ENCODE peak calls at places on chromosomes 7 and 10, in four cellular contexts. S is SK-N-SH, O is K562, J is HepG2. V is an unnamed sample.

GRCh38 chr10:82981137-82981723 is 1106.2 kb downstream of the NRG3 start:
- DNase-seq in O (no peak), J (no peak), S (no peak), V (no peak)

GRCh38 chr10:71998119-71998839 is 34.1 kb downstream of the CHST3 start:
- DNase-seq in S (no peak), O (no peak), J (no peak), V (no peak)

GRCh38 chr10:35194906-35195305 is 68.3 kb downstream of the CREM start:
- DNase-seq in S (peak), O (peak), J (no peak), V (no peak)

GRCh38 chr7:31373337-31374289 is 33.1 kb upstream of the NEUROD6 start:
- DNase-seq in J (peak), O (peak), S (peak), V (peak)

GRCh38 chr10:70145666-70146488 is 623 bp downstream of the TYSND1 start:
- DNase-seq in J (peak), S (peak), O (no peak), V (peak)

GRCh38 chr7:84190016-84190705 is 4.4 kb downstream of the SEMA3A start:
- DNase-seq in O (no peak), J (no peak), S (no peak), V (no peak)

GRCh38 chr7:155669717-155670505 is 25.4 kb downstream of the RBM33 start:
- DNase-seq in O (no peak), J (no peak), S (peak), V (peak)

GRCh38 chr7:28855538-28856217 is 102.5 kb downstream of the TRIL start:
- DNase-seq in O (peak), S (no peak), J (peak), V (no peak)

GRCh38 chr7:130897515-130898419 is 163.8 kb upstream of the KLF14 start:
- DNase-seq in S (peak), O (no peak), J (no peak), V (no peak)

GRCh38 chr10:6843477-6843876 is 263.4 kb upstream of the PRKCQ start:
- DNase-seq in S (no peak), J (no peak), O (peak), V (no peak)

GRCh38 chr10:129837909-129838582 is 126.0 kb downstream of the EBF3 start:
- DNase-seq in O (no peak), S (no peak), J (no peak), V (no peak)

GRCh38 chr7:76149847-76150691 is 51.6 kb upstream of the SRRM3 start:
- DNase-seq in J (no peak), O (no peak), S (peak), V (no peak)

GRCh38 chr10:17340144-17340829 is 112.2 kb downstream of the VIM start:
- DNase-seq in S (no peak), O (no peak), J (no peak), V (no peak)

GRCh38 chr10:102646610-102647432 is 2.5 kb downstream of the TRIM8 start:
- DNase-seq in S (peak), J (no peak), O (no peak), V (no peak)

GRCh38 chr10:111522551-111522950 is 445.7 kb downstream of the ADRA2A start:
- DNase-seq in S (no peak), O (no peak), J (no peak), V (no peak)

GRCh38 chr10:6729071-6729773 is 149.1 kb upstream of the PRKCQ start:
- DNase-seq in J (no peak), S (no peak), O (no peak), V (no peak)

GRCh38 chr10:108911814-108912541 is 1011.3 kb downstream of the XPNPEP1 start:
- DNase-seq in J (peak), O (no peak), S (peak), V (peak)

GRCh38 chr10:519055-519715 is 170.3 kb downstream of the DIP2C start:
- DNase-seq in S (no peak), O (no peak), J (no peak), V (no peak)

GRCh38 chr10:14916600-14916999 is 37.3 kb downstream of the DCLRE1C start:
- DNase-seq in S (no peak), O (no peak), J (no peak), V (no peak)

GRCh38 chr10:99852481-99853213 is 70.2 kb downstream of the ABCC2 start:
- DNase-seq in J (no peak), O (no peak), S (no peak), V (no peak)

GRCh38 chr7:139231513-139232376 is 708 bp downstream of the UBN2 start:
- DNase-seq in S (peak), O (peak), J (peak), V (peak)

GRCh38 chr7:151837285-151838042 is 39.5 kb downstream of the PRKAG2 start:
- DNase-seq in J (no peak), S (no peak), O (no peak), V (no peak)

GRCh38 chr10:68155615-68156205 is 46.4 kb downstream of the MYPN start:
- DNase-seq in O (no peak), S (no peak), J (no peak), V (no peak)

GRCh38 chr7:104903044-104903443 is 111.0 kb upstream of the KMT2E start:
- DNase-seq in O (no peak), S (no peak), J (no peak), V (no peak)

GRCh38 chr10:124458874-124459273 is 2.7 kb upstream of the LHPP start:
- DNase-seq in O (no peak), J (no peak), S (no peak), V (no peak)

GRCh38 chr7:76069238-76069638 is 21.3 kb downstream of the MDH2 start:
- DNase-seq in O (peak), S (peak), J (no peak), V (peak)

GRCh38 chr10:128087884-128088695 is 38.1 kb downstream of the MKI67 start:
- DNase-seq in S (peak), J (peak), O (no peak), V (peak)

GRCh38 chr10:26274391-26274790 is 57.8 kb downstream of the GAD2 start:
- DNase-seq in S (no peak), O (no peak), J (no peak), V (no peak)

DNA sequence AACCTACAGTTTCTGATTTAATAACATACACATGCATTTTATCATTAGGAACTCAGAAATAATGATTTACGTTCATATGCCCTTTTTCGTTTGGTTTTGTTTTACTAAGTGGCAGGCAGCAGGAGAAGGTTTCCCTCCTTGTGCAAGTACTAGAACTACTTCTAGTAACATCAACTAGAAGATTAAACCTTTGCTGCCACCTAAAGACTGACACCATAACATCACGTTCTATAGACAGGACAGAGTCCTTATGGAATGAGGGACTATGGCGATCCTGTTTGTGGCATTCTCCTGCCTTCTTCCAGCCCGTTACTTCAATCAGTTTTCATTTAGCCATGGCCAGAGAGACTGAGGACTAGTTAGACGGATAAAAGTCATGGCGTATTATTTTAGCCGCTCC is 53.2 kb downstream of the GAD2 start:
- DNase-seq in J (peak), O (peak), S (peak), V (no peak)
- TF ChIP-seq FOXJ3 in J (no peak), O (no peak), S (no peak), V (no peak)

DNA sequence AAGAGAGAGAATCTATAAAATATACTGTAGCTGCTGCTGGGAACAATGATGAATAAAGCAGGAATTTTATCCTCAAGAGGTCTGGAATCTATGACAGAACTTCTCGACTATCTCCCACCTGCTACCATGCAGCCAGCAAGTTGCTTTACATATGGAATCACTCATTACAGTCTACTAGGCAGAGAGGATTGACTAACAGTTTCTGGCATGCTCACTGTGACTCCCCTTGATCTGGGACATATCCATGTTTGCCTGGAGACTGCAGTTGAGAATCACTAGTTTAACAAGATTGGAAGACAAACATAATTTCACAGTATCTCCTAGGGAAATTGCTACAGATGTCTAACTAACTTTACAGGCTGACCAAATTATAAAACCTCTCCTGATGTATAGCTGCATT is 13.3 kb downstream of the GPR37 start:
- DNase-seq in O (no peak), S (no peak), J (no peak), V (no peak)
- TF ChIP-seq FOXJ3 in O (no peak), S (no peak), J (no peak), V (no peak)

DNA sequence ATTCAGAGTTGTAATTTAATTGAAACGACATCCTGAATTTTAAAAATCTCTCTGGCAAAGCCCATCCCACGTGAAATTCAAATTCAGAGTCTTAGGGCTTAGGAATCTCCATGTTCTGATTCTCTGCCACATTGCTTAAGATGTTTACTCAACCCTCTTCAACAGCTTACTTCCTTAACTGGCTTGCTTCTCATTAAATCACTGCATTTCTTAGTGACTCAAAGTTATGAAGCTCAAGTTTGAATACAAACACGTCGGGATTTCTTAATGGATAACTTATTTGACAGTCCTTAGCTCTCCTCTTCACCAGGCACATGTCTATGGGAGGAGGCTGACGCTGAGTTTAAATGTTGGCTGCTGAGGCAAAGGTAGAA is 300.1 kb upstream of the PITRM1 start:
- DNase-seq in O (no peak), S (no peak), J (no peak), V (no peak)
- TF ChIP-seq FOXJ3 in O (no peak), S (no peak), J (no peak), V (no peak)

GRCh38 chr10:60914676-60915075 is 29.3 kb downstream of the RHOBTB1 start:
- DNase-seq in J (no peak), O (no peak), S (no peak), V (no peak)
- TF ChIP-seq FOXJ3 in J (no peak), O (no peak), S (no peak), V (no peak)

GRCh38 chr10:132912685-132913558 is 29.4 kb downstream of the CFAP46 start:
- DNase-seq in S (no peak), O (no peak), J (no peak), V (peak)
- TF ChIP-seq FOXJ3 in S (no peak), O (no peak), J (no peak), V (no peak)

GRCh38 chr7:70082026-70082655 is 483.9 kb downstream of the AUTS2 start:
- DNase-seq in J (no peak), S (no peak), O (no peak), V (no peak)
- TF ChIP-seq FOXJ3 in J (no peak), S (no peak), O (no peak), V (no peak)

GRCh38 chr7:158275711-158276413 is 311.8 kb downstream of the PTPRN2 start:
- DNase-seq in O (no peak), S (no peak), J (no peak), V (peak)
- TF ChIP-seq FOXJ3 in O (no peak), S (no peak), J (no peak), V (no peak)

GRCh38 chr7:4631664-4632171 is 50.4 kb upstream of the FOXK1 start:
- DNase-seq in O (peak), J (peak), S (peak), V (peak)
- TF ChIP-seq FOXJ3 in O (no peak), J (no peak), S (no peak), V (no peak)